ENCODE peak calls at places on chromosomes 2 and 18, in eight cellular contexts. N is progenitor cell of endocrine pancreas, C is HFFc6, F is upper lobe of right lung, R is astrocyte of the spinal cord, K is D721Med, W is DND-41, Y is lower lobe of right lung. J is an unnamed sample.

GRCh38 chr2:29117636-29118303 is 2.6 kb downstream of the CLIP4 start:
- DNase-seq in N (no peak), C (peak), F (no peak), R (peak), K (no peak), W (no peak), Y (no peak), J (no peak)

GRCh38 chr18:60413944-60414547 is 41.5 kb upstream of the MC4R start:
- DNase-seq in N (no peak), C (peak), F (no peak), R (no peak), K (no peak), W (peak), Y (no peak), J (no peak)

GRCh38 chr2:113977660-113978523 is 88.0 kb downstream of the ACTR3 start:
- DNase-seq in N (no peak), C (no peak), F (no peak), R (peak), K (no peak), W (no peak), Y (no peak), J (no peak)

GRCh38 chr2:54725343-54726099 is 2.1 kb downstream of the EML6 start:
- DNase-seq in N (no peak), C (no peak), F (no peak), R (no peak), K (no peak), W (no peak), Y (no peak), J (no peak)

GRCh38 chr2:47644351-47644750 is 138.6 kb upstream of the MSH6 start:
- DNase-seq in N (no peak), C (no peak), F (no peak), R (no peak), K (no peak), W (no peak), Y (no peak), J (no peak)

GRCh38 chr2:188450740-188451480 is 159.2 kb downstream of the GULP1 start:
- DNase-seq in N (no peak), C (no peak), F (no peak), R (peak), K (no peak), W (no peak), Y (no peak), J (no peak)

GRCh38 chr2:200090683-200091082 is 135.3 kb downstream of the MAIP1 start:
- DNase-seq in N (no peak), C (no peak), F (no peak), R (no peak), K (no peak), W (no peak), Y (no peak), J (no peak)

GRCh38 chr2:46430413-46430812 is 49.0 kb upstream of the TMEM247 start:
- DNase-seq in N (no peak), C (no peak), F (no peak), R (no peak), K (no peak), W (no peak), Y (no peak), J (no peak)

GRCh38 chr2:36536776-36537175 is 61.2 kb downstream of the FEZ2 start:
- DNase-seq in N (no peak), C (no peak), F (no peak), R (no peak), K (no peak), W (no peak), Y (no peak), J (no peak)

DNA sequence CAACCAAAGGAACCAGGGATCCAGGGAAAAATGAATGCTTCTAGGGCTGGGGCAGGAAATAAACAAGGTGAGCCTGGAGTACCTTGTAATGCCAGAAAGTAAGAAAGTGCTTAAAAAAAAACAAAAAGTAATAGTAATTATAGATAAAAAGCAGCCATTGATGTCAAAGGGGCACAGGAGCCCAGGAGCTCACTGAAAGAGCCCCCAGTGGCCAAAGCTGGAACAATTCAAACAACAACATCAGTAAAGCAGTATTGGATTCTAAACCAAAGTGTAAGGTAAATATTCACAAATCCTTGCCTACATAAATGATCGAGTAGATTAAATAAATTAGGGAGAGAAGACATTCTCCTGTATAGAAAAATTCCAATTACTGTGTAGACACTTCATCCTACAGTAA is 114.3 kb upstream of the ARL4C start:
- DNase-seq in N (no peak), C (no peak), F (no peak), R (no peak), K (no peak), W (no peak), Y (no peak), J (no peak)
- TF ChIP-seq CTCF in N (peak), C (peak), F (peak), R (peak), K (no peak), W (peak), Y (peak), J (no peak)

DNA sequence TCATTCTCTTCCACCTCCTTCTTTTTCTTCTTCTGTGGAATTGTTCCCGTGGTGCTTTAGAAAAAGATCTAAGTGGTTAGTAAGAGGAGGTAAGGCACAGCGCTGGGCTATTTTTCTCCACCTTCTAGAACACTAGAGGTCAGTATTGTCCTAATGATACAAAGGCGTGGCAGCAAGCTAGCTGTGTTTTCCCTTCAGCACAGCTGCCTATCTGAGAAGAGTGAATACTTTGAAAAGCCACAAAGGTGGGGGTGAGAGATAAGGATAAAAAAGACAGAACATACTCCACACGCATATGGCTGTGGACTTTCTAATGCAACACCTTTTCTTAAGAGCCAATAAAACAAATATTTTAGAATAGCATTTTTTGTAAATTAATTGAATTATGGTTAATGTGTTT is 2.1 kb downstream of the CNTNAP5 start:
- DNase-seq in N (no peak), C (peak), F (no peak), R (peak), K (peak), W (peak), Y (no peak), J (no peak)
- TF ChIP-seq CTCF in N (peak), C (peak), F (peak), R (peak), K (peak), W (peak), Y (peak), J (no peak)

GRCh38 chr2:207766697-207767460 is 2.8 kb downstream of the FZD5 start:
- DNase-seq in N (peak), C (no peak), F (peak), R (no peak), K (no peak), W (no peak), Y (peak), J (no peak)
- TF ChIP-seq CTCF in N (peak), C (no peak), F (no peak), R (no peak), K (no peak), W (no peak), Y (no peak), J (no peak)

GRCh38 chr2:137925599-137925998 is 38.7 kb upstream of the HNMT start:
- DNase-seq in N (no peak), C (no peak), F (no peak), R (no peak), K (no peak), W (no peak), Y (no peak), J (no peak)
- TF ChIP-seq CTCF in N (no peak), C (no peak), F (no peak), R (no peak), K (no peak), W (no peak), Y (no peak), J (no peak)

GRCh38 chr2:18883626-18884456 is 294.5 kb upstream of the NT5C1B start:
- DNase-seq in N (no peak), C (peak), F (no peak), R (peak), K (no peak), W (no peak), Y (no peak), J (no peak)
- TF ChIP-seq CTCF in N (no peak), C (peak), F (peak), R (peak), K (peak), W (peak), Y (peak), J (no peak)

GRCh38 chr2:171703574-171704347 is 16.5 kb downstream of the DYNC1I2 start:
- DNase-seq in N (no peak), C (peak), F (no peak), R (peak), K (no peak), W (no peak), Y (no peak), J (no peak)
- TF ChIP-seq CTCF in N (peak), C (peak), F (peak), R (peak), K (peak), W (peak), Y (peak), J (peak)

GRCh38 chr18:25251127-25251526 is 100.8 kb downstream of the ZNF521 start:
- DNase-seq in N (no peak), C (no peak), F (no peak), R (no peak), K (no peak), W (no peak), Y (no peak), J (no peak)

GRCh38 chr18:25253779-25254178 is 98.2 kb downstream of the ZNF521 start:
- DNase-seq in N (no peak), C (no peak), F (no peak), R (no peak), K (no peak), W (no peak), Y (no peak), J (no peak)

GRCh38 chr18:25253136-25253535 is 98.8 kb downstream of the ZNF521 start:
- DNase-seq in N (no peak), C (peak), F (no peak), R (no peak), K (no peak), W (no peak), Y (no peak), J (no peak)

GRCh38 chr18:25261768-25262167 is 90.2 kb downstream of the ZNF521 start:
- DNase-seq in N (no peak), C (no peak), F (no peak), R (peak), K (no peak), W (no peak), Y (no peak), J (no peak)

DNA sequence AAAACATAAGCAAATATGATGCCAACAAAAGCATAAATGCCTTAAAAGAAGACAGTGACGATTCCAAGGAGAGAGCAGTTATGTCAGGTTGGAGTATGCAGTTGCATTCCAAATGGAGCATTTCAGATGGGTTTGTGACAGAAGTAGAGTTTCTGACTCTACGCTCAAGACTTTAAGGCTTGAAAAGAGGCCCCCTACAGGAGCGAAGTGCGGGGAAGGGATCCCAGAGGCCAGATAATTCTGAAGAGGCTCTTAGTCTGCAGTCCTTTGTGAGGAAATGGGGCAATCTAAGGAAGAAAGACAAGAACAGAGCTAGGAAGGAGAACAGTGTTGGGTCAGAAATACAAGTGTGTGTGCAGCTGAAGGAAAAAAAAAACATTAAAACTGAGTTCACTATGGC is 95.5 kb downstream of the ZNF521 start:
- DNase-seq in N (no peak), C (no peak), F (no peak), R (no peak), K (no peak), W (no peak), Y (no peak), J (no peak)
- TF ChIP-seq CTCF in N (no peak), C (no peak), F (no peak), R (no peak), K (no peak), W (no peak), Y (no peak), J (no peak)